ENCODE peak calls at places on chromosomes 1 and 21, in six cellular contexts. F is tibial artery; T is spleen; U is CD4-positive, alpha-beta T cell; L is upper lobe of right lung; D is hepatocyte. Z is an unnamed sample.

GRCh38 chr1:111856411-111857135 is 100.9 kb downstream of the DDX20 start:
- DNase-seq in F (no peak), T (no peak), U (no peak), L (no peak), D (no peak), Z (no peak)

GRCh38 chr21:29155118-29155932 is 24.9 kb downstream of the MAP3K7CL start:
- DNase-seq in F (peak), T (no peak), U (no peak), L (peak), D (no peak), Z (peak)

GRCh38 chr1:115246526-115246925 is 91.5 kb downstream of the NGF start:
- DNase-seq in F (no peak), T (no peak), U (no peak), L (no peak), D (no peak), Z (no peak)

GRCh38 chr1:164771568-164772350 is 212.8 kb downstream of the PBX1 start:
- DNase-seq in F (no peak), T (no peak), U (no peak), L (no peak), D (peak), Z (peak)

GRCh38 chr21:44702973-44703730 is 6.2 kb downstream of the KRTAP10-12 start:
- DNase-seq in F (no peak), T (no peak), U (no peak), L (no peak), D (no peak), Z (no peak)

GRCh38 chr1:222329493-222330045 is 218.3 kb downstream of the HHIPL2 start:
- DNase-seq in F (no peak), T (no peak), U (no peak), L (no peak), D (no peak), Z (peak)

GRCh38 chr1:115129071-115129640 is 39.9 kb upstream of the TSPAN2 start:
- DNase-seq in F (no peak), T (no peak), U (no peak), L (no peak), D (no peak), Z (no peak)

GRCh38 chr1:229631966-229632365 is 5.9 kb downstream of the URB2 start:
- DNase-seq in F (no peak), T (no peak), U (no peak), L (no peak), D (no peak), Z (no peak)

GRCh38 chr1:4517559-4517958 is 136.8 kb upstream of the AJAP1 start:
- DNase-seq in F (no peak), T (no peak), U (no peak), L (no peak), D (no peak), Z (no peak)

GRCh38 chr21:41648591-41649031 is 118.2 kb downstream of the RIPK4 start:
- DNase-seq in F (no peak), T (peak), U (no peak), L (no peak), D (no peak), Z (peak)

GRCh38 chr1:67133177-67133576 is 1.6 kb downstream of the C1orf141 start:
- DNase-seq in F (no peak), T (no peak), U (no peak), L (no peak), D (no peak), Z (no peak)

GRCh38 chr1:8545078-8545477 is 227.2 kb downstream of the SLC45A1 start:
- DNase-seq in F (no peak), T (no peak), U (no peak), L (no peak), D (no peak), Z (peak)

GRCh38 chr1:9066945-9067807 is 2.3 kb downstream of the SLC2A5 start:
- DNase-seq in F (peak), T (peak), U (no peak), L (no peak), D (no peak), Z (peak)

GRCh38 chr1:167273027-167273800 is 52.5 kb downstream of the POU2F1 start:
- DNase-seq in F (no peak), T (no peak), U (no peak), L (no peak), D (no peak), Z (peak)

GRCh38 chr1:189429610-189430009 is 1048.1 kb downstream of the BRINP3 start:
- DNase-seq in F (no peak), T (no peak), U (no peak), L (no peak), D (peak), Z (peak)

GRCh38 chr1:61182049-61182448 is 99.7 kb downstream of the NFIA start:
- DNase-seq in F (no peak), T (no peak), U (no peak), L (no peak), D (peak), Z (peak)

GRCh38 chr1:75985827-75986226 is 53.6 kb upstream of the ASB17 start:
- DNase-seq in F (no peak), T (no peak), U (no peak), L (no peak), D (no peak), Z (peak)

GRCh38 chr1:69073176-69073575 is 494.5 kb upstream of the LRRC7 start:
- DNase-seq in F (no peak), T (no peak), U (no peak), L (no peak), D (no peak), Z (no peak)

GRCh38 chr1:224623743-224624333 is 7.7 kb downstream of the CNIH3 start:
- DNase-seq in F (no peak), T (no peak), U (peak), L (no peak), D (peak), Z (peak)

GRCh38 chr1:117237701-117238413 is 27.1 kb upstream of the VTCN1 start:
- DNase-seq in F (no peak), T (no peak), U (no peak), L (no peak), D (no peak), Z (peak)
- TF ChIP-seq CTCF in F (no peak), T (no peak), U (no peak), L (no peak), D (no peak), Z (no peak)

GRCh38 chr1:117843791-117844190 is 85.6 kb downstream of the GDAP2 start:
- DNase-seq in F (no peak), T (no peak), U (no peak), L (no peak), D (no peak), Z (no peak)

GRCh38 chr1:117838911-117839310 is 90.5 kb downstream of the GDAP2 start:
- DNase-seq in F (no peak), T (no peak), U (no peak), L (no peak), D (no peak), Z (no peak)

GRCh38 chr1:117846674-117847425 is 82.6 kb downstream of the GDAP2 start:
- DNase-seq in F (no peak), T (no peak), U (no peak), L (no peak), D (peak), Z (no peak)

GRCh38 chr1:117841117-117841650 is 88.2 kb downstream of the GDAP2 start:
- DNase-seq in F (no peak), T (no peak), U (no peak), L (no peak), D (no peak), Z (no peak)

GRCh38 chr1:117842408-117843170 is 86.8 kb downstream of the GDAP2 start:
- DNase-seq in F (no peak), T (no peak), U (no peak), L (no peak), D (no peak), Z (no peak)
- TF ChIP-seq CTCF in F (no peak), T (no peak), U (no peak), L (no peak), D (no peak), Z (no peak)

DNA sequence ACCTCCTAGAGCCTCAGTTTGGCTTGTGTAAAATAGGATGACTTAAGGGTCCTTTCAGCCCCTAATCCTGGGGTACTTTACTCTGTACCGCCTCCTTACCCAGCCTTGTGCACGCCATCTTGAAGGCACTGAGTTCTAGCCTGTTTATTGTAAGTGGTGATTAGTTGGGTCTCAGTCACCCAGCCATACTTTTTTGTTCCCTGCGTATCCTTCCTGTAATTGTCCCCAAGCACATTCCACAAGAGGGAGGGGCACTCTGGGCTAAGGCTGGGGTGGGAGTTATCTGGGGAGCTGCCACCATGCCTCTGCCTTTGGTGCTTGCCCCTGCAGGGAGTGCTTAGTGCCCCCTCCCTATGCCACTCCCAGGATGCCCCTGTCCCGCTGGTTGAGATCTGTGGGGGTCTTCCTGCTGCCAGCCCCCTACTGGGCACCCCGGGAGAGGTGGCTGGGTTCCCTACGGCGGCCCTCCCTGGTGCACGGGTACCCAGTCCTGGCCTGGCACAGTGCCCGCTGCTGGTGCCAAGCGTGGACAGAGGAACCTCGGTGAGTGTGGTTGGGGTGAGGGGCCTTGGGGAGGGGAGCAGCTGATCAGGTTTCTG is 856 bp downstream of the FDPS start:
- DNase-seq in F (no peak), T (peak), U (no peak), L (peak), D (peak), Z (peak)
- TF ChIP-seq CTCF in F (no peak), T (no peak), U (no peak), L (no peak), D (no peak), Z (no peak)

DNA sequence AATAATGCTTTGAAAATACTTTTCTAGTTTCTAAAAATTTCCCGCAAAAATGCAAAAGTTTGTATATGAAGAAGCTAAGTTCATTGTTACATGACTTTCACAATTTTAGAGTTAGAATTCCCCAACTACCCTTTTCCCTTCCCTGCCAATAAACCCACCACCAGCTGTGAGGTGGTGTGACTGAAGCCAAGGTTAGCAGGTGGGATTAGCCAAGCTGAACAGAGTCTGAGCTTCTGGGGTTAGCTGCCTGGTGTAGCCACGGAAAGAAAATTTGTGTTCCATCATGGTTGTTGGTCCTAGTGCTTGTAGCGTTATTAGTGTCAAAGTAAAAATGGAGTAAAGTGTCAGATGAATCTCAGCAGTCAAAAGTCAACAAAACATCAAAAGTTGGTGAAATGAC is 110.9 kb downstream of the ASTN1 start:
- DNase-seq in F (no peak), T (no peak), U (no peak), L (no peak), D (no peak), Z (no peak)
- TF ChIP-seq CTCF in F (no peak), T (no peak), U (no peak), L (no peak), D (no peak), Z (no peak)

DNA sequence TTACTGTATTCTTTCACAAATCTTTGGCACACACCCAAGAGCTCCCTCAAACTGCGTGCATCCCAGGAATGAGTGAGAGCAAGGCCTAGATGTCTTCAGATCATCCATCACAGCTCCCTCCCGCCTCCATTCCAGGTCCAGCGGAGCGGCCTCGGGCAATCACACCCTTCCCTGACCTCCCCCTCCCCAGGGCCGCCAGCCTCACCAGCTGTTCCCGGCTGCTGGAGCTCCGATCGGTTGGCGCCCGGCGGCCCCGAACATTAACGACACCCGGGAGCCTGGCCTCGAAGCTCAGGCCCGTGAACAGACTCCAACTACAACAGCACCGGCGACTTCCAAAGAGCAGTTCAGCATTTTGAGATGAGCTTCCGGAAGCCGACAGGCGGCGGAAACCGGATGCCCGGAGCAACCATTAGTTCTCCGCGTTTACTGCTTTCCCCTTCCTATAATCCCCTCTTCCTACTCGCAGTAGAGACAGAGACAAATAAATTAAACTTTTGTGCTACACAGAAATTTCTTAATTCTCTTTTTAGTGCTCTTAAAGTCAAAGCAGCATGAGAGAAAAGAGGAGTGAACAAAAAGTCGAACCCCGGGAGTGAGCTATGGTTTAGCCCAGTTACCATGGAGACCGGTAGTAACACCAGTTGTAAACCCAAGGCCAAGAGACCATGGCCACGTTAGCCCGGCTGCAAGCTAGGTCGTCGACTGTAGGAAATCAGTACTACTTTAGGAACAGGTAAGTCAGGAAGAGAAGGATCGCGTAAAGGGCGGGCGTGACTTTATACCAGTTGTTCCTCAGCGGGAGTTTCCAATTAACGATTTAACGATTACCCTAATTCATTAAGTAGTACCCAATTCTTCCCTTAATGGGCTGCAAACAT is at the start of the genes GPATCH2 and SPATA17:
- DNase-seq in F (peak), T (peak), U (peak), L (peak), D (peak), Z (peak)
- TF ChIP-seq CTCF in F (peak), T (peak), U (peak), L (peak), D (peak), Z (peak)

GRCh38 chr1:62528015-62528414 is 69.3 kb upstream of the ANGPTL3 start:
- DNase-seq in F (no peak), T (no peak), U (no peak), L (no peak), D (peak), Z (no peak)

GRCh38 chr1:62529227-62529626 is 68.1 kb upstream of the ANGPTL3 start:
- DNase-seq in F (no peak), T (no peak), U (no peak), L (no peak), D (no peak), Z (no peak)

GRCh38 chr1:62530516-62531154 is 66.7 kb upstream of the ANGPTL3 start:
- DNase-seq in F (peak), T (no peak), U (no peak), L (peak), D (peak), Z (no peak)
- TF ChIP-seq CTCF in F (peak), T (peak), U (no peak), L (peak), D (peak), Z (no peak)